ENCODE peak calls at places on chromosomes 1 and 21, in six cellular contexts. C, I, W, V, J and D are unnamed samples.

GRCh38 chr1:23344987-23345472 is 946 bp upstream of the HNRNPR start:
- DNase-seq in C (no peak), I (peak; percentile 44), W (peak; percentile 12), V (no peak), J (no peak), D (no peak)

GRCh38 chr1:181189691-181190361 is 101.3 kb downstream of the IER5 start:
- DNase-seq in C (peak; percentile 75), I (peak; percentile 89), W (peak; percentile 85), V (peak; percentile 30), J (peak; percentile 19), D (no peak)

GRCh38 chr21:42796327-42797062 is 82.8 kb downstream of the WDR4 start:
- DNase-seq in C (no peak), I (peak; percentile 20), W (no peak), V (no peak), J (no peak), D (no peak)

GRCh38 chr1:162822391-162823200 is 32.1 kb downstream of the HSD17B7 start:
- DNase-seq in C (peak; percentile 9), I (no peak), W (peak; percentile 90), V (no peak), J (peak; percentile 13), D (no peak)

GRCh38 chr1:87115317-87115885 is 201.0 kb downstream of the HS2ST1 start:
- DNase-seq in C (no peak), I (no peak), W (no peak), V (no peak), J (no peak), D (peak; percentile 65)

GRCh38 chr1:56378376-56379070 is 200.8 kb downstream of the PLPP3 start:
- DNase-seq in C (no peak), I (no peak), W (no peak), V (no peak), J (no peak), D (no peak)

GRCh38 chr1:55724551-55725325 is 509.6 kb upstream of the USP24 start:
- DNase-seq in C (no peak), I (no peak), W (no peak), V (no peak), J (no peak), D (no peak)

GRCh38 chr1:225627304-225627947 is 25.5 kb downstream of the ENAH start:
- DNase-seq in C (no peak), I (no peak), W (no peak), V (peak; percentile 25), J (no peak), D (no peak)

GRCh38 chr1:201693019-201693372 is 136.0 kb upstream of the IPO9 start:
- DNase-seq in C (peak; percentile 50), I (no peak), W (no peak), V (no peak), J (no peak), D (no peak)

GRCh38 chr1:230327892-230328284 is 98.2 kb downstream of the PGBD5 start:
- DNase-seq in C (no peak), I (peak; percentile 46), W (no peak), V (peak; percentile 73), J (no peak), D (no peak)

DNA sequence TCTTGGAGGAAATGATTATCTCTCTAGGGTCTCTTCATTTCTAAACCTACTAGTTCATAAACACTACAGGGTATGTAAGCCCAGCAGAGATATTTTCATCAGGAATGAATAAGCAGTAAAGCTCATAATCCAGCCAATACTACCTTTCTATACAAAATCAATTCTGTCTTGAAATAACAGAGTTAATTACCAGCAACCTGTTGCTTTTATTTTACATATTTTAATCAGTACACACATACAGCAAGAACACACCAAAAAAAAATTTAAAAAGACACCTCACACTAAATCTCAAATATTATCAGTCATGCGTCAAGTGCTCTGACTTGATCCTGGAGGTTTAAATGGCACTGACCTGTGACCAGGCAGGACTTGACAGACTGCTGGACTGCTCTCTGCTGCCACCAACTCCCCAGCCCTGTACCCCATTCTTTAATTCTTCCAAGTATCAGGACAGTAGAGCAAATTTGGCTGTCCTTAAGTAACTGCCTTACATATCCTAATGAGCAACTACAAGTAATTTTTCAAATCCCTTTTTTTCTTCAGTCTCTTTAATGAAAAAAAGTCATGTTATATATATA is 98.5 kb downstream of the CDC42BPA start:
- DNase-seq in C (no peak), I (peak; percentile 26), W (peak; percentile 10), V (no peak), J (no peak), D (no peak)
- TF ChIP-seq CTCF in C (no peak), I (peak; percentile 31), W (peak; percentile 16), V (no peak), J (no peak), D (no peak)

GRCh38 chr1:15718199-15718601 is 17.9 kb upstream of the SLC25A34 start:
- DNase-seq in C (no peak), I (no peak), W (no peak), V (peak; percentile 59), J (no peak), D (no peak)

GRCh38 chr1:15719721-15720120 is 16.3 kb upstream of the SLC25A34 start:
- DNase-seq in C (no peak), I (no peak), W (no peak), V (no peak), J (no peak), D (no peak)

GRCh38 chr1:15717418-15718131 is 18.5 kb upstream of the SLC25A34 start:
- DNase-seq in C (no peak), I (no peak), W (no peak), V (no peak), J (no peak), D (no peak)

GRCh38 chr1:15712158-15712557 is 23.9 kb upstream of the SLC25A34 start:
- DNase-seq in C (no peak), I (no peak), W (no peak), V (no peak), J (no peak), D (no peak)

GRCh38 chr1:15714438-15715136 is 21.5 kb upstream of the SLC25A34 start:
- DNase-seq in C (no peak), I (no peak), W (no peak), V (no peak), J (no peak), D (no peak)
- H3K27ac ChIP-seq in C (peak overlapping the region; percentile 1), I (no peak overlapping the region), W (no peak overlapping the region), V (peak overlapping the region; percentile 21), J (no peak overlapping the region), D (no peak overlapping the region)

DNA sequence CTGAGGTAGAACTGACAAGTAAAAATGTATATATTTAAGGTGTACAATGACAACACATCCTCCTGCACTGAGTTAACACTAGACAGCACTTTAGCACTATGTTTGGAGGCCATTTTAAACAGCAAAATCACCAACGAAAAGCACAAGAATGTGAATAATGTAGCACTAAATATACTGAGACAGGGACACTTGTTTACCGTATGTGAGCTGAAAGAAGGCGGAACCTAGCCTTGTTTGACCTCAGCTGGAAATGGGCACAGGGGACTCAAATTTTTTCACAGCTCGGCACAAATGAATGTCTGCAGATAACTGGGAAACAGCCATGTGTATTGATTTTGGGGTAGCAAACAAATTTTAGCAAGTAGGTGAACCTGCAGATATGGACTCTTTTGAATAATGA is 18.0 kb upstream of the ATG4C start:
- DNase-seq in C (no peak), I (no peak), W (peak; percentile 11), V (no peak), J (no peak), D (no peak)
- TF ChIP-seq CTCF in C (no peak), I (no peak), W (no peak), V (no peak), J (no peak), D (no peak)

GRCh38 chr1:204563324-204563723 is 47.1 kb downstream of the MDM4 start:
- DNase-seq in C (no peak), I (no peak), W (no peak), V (no peak), J (no peak), D (no peak)
- H3K27ac ChIP-seq in C (no peak overlapping the region), I (no peak overlapping the region), W (no peak overlapping the region), V (no peak overlapping the region), J (no peak overlapping the region), D (no peak overlapping the region)

GRCh38 chr1:161163793-161164192 is 2.4 kb upstream of the PPOX start:
- DNase-seq in C (no peak), I (no peak), W (no peak), V (no peak), J (no peak), D (no peak)

GRCh38 chr1:161165742-161166668 is at the start of gene PPOX:
- DNase-seq in C (peak; percentile 97), I (peak; percentile 94), W (peak; percentile 99), V (peak; percentile 98), J (peak; percentile 98), D (peak; percentile 98)

GRCh38 chr1:161168906-161169305 is 2.7 kb downstream of the PPOX start:
- DNase-seq in C (no peak), I (no peak), W (no peak), V (no peak), J (no peak), D (no peak)

GRCh38 chr1:161164901-161165620 is 1.2 kb upstream of the PPOX start:
- DNase-seq in C (no peak), I (no peak), W (peak; percentile 9), V (no peak), J (no peak), D (no peak)

GRCh38 chr1:161166669-161167548 is 683 bp downstream of the PPOX start:
- DNase-seq in C (no peak), I (peak; percentile 55), W (peak; percentile 67), V (no peak), J (no peak), D (peak; percentile 4)
- TF ChIP-seq CTCF in C (no peak), I (no peak), W (no peak), V (no peak), J (no peak), D (no peak)

GRCh38 chr1:66336641-66336991 is 197.3 kb upstream of the SGIP1 start:
- DNase-seq in C (no peak), I (no peak), W (no peak), V (no peak), J (no peak), D (no peak)
- H3K27ac ChIP-seq in C (peak overlapping the region; percentile 87), I (no peak overlapping the region), W (peak overlapping the region; percentile 83), V (peak overlapping the region; percentile 87), J (peak overlapping the region; percentile 96), D (no peak overlapping the region)

GRCh38 chr1:3700631-3701030 is 48.3 kb downstream of the TP73 start:
- DNase-seq in C (no peak), I (no peak), W (no peak), V (no peak), J (no peak), D (no peak)

GRCh38 chr1:3702528-3702927 is 49.7 kb upstream of the CCDC27 start:
- DNase-seq in C (no peak), I (no peak), W (no peak), V (no peak), J (no peak), D (no peak)

GRCh38 chr1:3703786-3704396 is 48.4 kb upstream of the CCDC27 start:
- DNase-seq in C (no peak), I (no peak), W (no peak), V (no peak), J (no peak), D (no peak)

GRCh38 chr1:3705341-3705950 is 46.8 kb upstream of the CCDC27 start:
- DNase-seq in C (no peak), I (no peak), W (no peak), V (no peak), J (no peak), D (no peak)

GRCh38 chr1:3702990-3703728 is 49.1 kb upstream of the CCDC27 start:
- DNase-seq in C (no peak), I (no peak), W (no peak), V (no peak), J (no peak), D (peak; percentile 74)
- TF ChIP-seq CTCF in C (no peak), I (no peak), W (no peak), V (no peak), J (no peak), D (peak; percentile 20)